ENCODE peak calls at places on chromosome 12, in four cellular contexts. L is HepG2, W is sigmoid colon, Q is epithelial cell of proximal tubule. J is an unnamed sample.

GRCh38 chr12:57148469-57149308 is 1.3 kb upstream of the LRP1-AS start:
- DNase-seq in L (peak; percentile 73), W (peak; percentile 92), Q (no peak), J (no peak)

GRCh38 chr12:72271741-72272661 is at the start of gene TRHDE:
- DNase-seq in L (no peak), W (peak; percentile 64), Q (no peak), J (no peak)

GRCh38 chr12:53103860-53104305 is 597 bp downstream of the SOAT2 start:
- DNase-seq in L (peak; percentile 83), W (no peak), Q (no peak), J (no peak)

GRCh38 chr12:12718853-12719252 is 1.7 kb downstream of the CDKN1B start:
- DNase-seq in L (no peak), W (no peak), Q (no peak), J (no peak)

GRCh38 chr12:25829192-25829591 is 129.3 kb upstream of the RASSF8 start:
- DNase-seq in L (no peak), W (peak; percentile 84), Q (no peak), J (peak; percentile 96)

GRCh38 chr12:52014567-52015392 is 8.0 kb downstream of the TAMALIN start:
- DNase-seq in L (no peak), W (no peak), Q (no peak), J (no peak)

GRCh38 chr12:45833401-45833800 is 103.9 kb downstream of the ARID2 start:
- DNase-seq in L (peak; percentile 12), W (no peak), Q (no peak), J (no peak)

GRCh38 chr12:52230364-52231281 is 2.4 kb upstream of the KRT7 start:
- DNase-seq in L (no peak), W (peak; percentile 52), Q (no peak), J (no peak)

GRCh38 chr12:24363177-24363754 is 413.8 kb upstream of the SOX5 start:
- DNase-seq in L (no peak), W (no peak), Q (no peak), J (no peak)

GRCh38 chr12:40015360-40015759 is 90.5 kb downstream of the SLC2A13 start:
- DNase-seq in L (no peak), W (no peak), Q (no peak), J (no peak)

GRCh38 chr12:64826234-64826633 is 1.8 kb downstream of the TBC1D30 start:
- DNase-seq in L (no peak), W (no peak), Q (no peak), J (no peak)

GRCh38 chr12:2259368-2259767 is 206.6 kb downstream of the CACNA1C start:
- DNase-seq in L (no peak), W (no peak), Q (no peak), J (no peak)

GRCh38 chr12:4387607-4388006 is 8.1 kb upstream of the FGF23 start:
- DNase-seq in L (no peak), W (no peak), Q (no peak), J (no peak)

GRCh38 chr12:109999983-110000505 is 814 bp downstream of the ANKRD13A start:
- DNase-seq in L (no peak), W (no peak), Q (no peak), J (no peak)

GRCh38 chr12:41521872-41522379 is 333.8 kb downstream of the PDZRN4 start:
- DNase-seq in L (no peak), W (no peak), Q (peak; percentile 73), J (peak; percentile 86)

GRCh38 chr12:94193168-94193567 is 44.8 kb downstream of the PLXNC1 start:
- DNase-seq in L (no peak), W (no peak), Q (no peak), J (no peak)

GRCh38 chr12:20549115-20549719 is 145.9 kb upstream of the SLCO1C1 start:
- DNase-seq in L (peak; percentile 4), W (peak; percentile 64), Q (no peak), J (peak; percentile 11)

GRCh38 chr12:86660488-86661171 is 404.4 kb upstream of the MGAT4C start:
- DNase-seq in L (no peak), W (no peak), Q (peak; percentile 18), J (peak; percentile 84)

GRCh38 chr12:47824198-47824597 is 4.5 kb upstream of the HDAC7 start:
- DNase-seq in L (no peak), W (no peak), Q (no peak), J (no peak)

GRCh38 chr12:75587340-75588106 is 76.1 kb upstream of the KRR1 start:
- DNase-seq in L (no peak), W (no peak), Q (no peak), J (no peak)

GRCh38 chr12:128820723-128821432 is 2.9 kb downstream of the SLC15A4 start:
- DNase-seq in L (no peak), W (peak; percentile 74), Q (no peak), J (no peak)

GRCh38 chr12:129119537-129119936 is 266.3 kb downstream of the GLT1D1 start:
- DNase-seq in L (no peak), W (no peak), Q (no peak), J (no peak)

GRCh38 chr12:101809208-101809607 is 21.6 kb downstream of the GNPTAB start:
- DNase-seq in L (no peak), W (no peak), Q (no peak), J (no peak)

GRCh38 chr12:42589465-42590323 is at the start of gene PRICKLE1:
- DNase-seq in L (no peak), W (peak; percentile 67), Q (no peak), J (no peak)

GRCh38 chr12:56987551-56988053 is 18.7 kb downstream of the ZBTB39 start:
- DNase-seq in L (peak; percentile 46), W (peak; percentile 92), Q (no peak), J (peak; percentile 23)

GRCh38 chr12:989751-990278 is 1.2 kb upstream of the ERC1 start:
- DNase-seq in L (peak; percentile 66), W (peak; percentile 67), Q (no peak), J (peak; percentile 52)

GRCh38 chr12:57182918-57183575 is 33.5 kb upstream of the NXPH4 start:
- DNase-seq in L (peak; percentile 39), W (peak; percentile 88), Q (no peak), J (no peak)

GRCh38 chr12:126093911-126094310 is 1028.7 kb downstream of the AACS start:
- DNase-seq in L (no peak), W (no peak), Q (no peak), J (peak; percentile 3)

GRCh38 chr12:49389092-49389703 is 21.9 kb downstream of the SPATS2 start:
- DNase-seq in L (no peak), W (no peak), Q (no peak), J (no peak)

GRCh38 chr12:15634010-15634676 is 155.0 kb downstream of the EPS8 start:
- DNase-seq in L (no peak), W (no peak), Q (no peak), J (no peak)

GRCh38 chr12:11170810-11171144 is 217 bp upstream of the SMIM10L1 start:
- DNase-seq in L (no peak), W (no peak), Q (peak; percentile 9), J (no peak)

GRCh38 chr12:113063396-113064350 is 7.1 kb downstream of the DTX1 start:
- DNase-seq in L (no peak), W (no peak), Q (no peak), J (no peak)

GRCh38 chr12:113064395-113065125 is 8.0 kb downstream of the DTX1 start:
- DNase-seq in L (no peak), W (no peak), Q (no peak), J (no peak)

GRCh38 chr12:113062502-113063395 is 6.2 kb downstream of the DTX1 start:
- DNase-seq in L (no peak), W (no peak), Q (no peak), J (no peak)

GRCh38 chr12:113066806-113067400 is 10.4 kb downstream of the DTX1 start:
- DNase-seq in L (no peak), W (no peak), Q (no peak), J (no peak)

DNA sequence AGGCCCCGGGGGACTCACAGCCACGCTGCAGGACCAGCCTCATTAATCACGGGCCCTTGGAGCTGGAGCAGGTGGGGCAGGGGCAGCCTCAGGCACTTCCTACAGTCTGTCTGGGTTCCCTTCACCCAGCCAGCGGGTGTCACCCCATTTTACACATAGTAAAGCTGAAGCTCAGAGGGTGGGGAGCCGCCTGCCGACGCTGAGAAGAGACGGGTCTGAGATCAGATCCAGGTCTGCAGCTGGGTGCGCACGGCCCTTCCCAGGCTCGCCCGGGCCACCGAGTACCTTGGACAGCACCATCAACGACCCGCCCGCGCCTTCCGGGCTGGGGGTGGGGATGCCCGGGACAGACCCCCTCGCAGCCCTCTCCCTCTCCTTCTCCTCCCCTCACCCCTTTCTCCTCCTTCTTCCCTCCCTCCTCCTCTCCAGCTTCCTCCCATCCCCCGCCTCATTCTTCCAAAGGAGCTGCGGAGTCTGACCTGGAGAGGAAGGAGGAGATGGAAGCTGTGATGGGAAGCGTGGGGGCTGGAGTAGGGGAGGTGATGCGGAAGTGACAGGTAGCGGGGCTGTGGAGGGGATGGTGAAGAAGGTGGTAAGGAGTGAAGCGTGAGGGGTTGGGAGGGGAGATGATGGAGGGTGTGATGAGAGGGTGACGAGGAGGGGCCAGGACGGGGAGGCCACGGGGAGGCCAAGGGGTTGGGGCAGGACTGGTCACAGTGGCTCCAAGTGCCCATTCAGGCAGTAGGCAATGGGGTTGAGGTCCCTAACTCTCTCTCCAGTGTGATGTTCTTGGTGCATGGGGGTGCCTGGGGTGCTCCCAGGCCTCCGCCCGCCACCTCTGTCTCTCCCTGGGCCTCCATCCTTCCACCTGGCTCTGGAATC is 8.8 kb downstream of the DTX1 start:
- DNase-seq in L (no peak), W (no peak), Q (no peak), J (no peak)
- H3K4me3 ChIP-seq in L (no peak overlapping the region), W (no peak overlapping the region), Q (no peak overlapping the region), J (no peak overlapping the region)

DNA sequence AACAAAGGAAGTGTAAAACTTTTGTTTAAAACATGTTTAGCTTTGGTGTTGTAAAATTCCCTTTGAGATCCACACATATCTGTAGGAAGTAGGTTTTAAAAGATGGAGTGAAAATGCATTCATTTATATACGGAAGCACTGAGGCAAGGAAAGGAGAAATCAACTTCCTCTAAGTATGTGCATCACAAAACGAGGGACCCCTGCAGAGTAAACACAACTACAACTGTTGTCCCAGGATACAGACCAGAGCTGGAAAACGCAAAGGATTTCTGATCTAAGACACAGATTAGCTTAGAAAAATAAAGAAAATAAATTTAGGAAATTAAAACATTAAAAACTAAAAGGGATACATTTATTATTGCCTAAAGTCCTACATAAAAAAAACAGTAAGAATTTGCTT is 297.6 kb downstream of the MED13L start:
- DNase-seq in L (no peak), W (no peak), Q (no peak), J (no peak)
- H3K4me3 ChIP-seq in L (no peak overlapping the region), W (no peak overlapping the region), Q (no peak overlapping the region), J (no peak overlapping the region)

GRCh38 chr12:96048392-96048969 is 13.1 kb upstream of the LTA4H start:
- DNase-seq in L (peak; percentile 42), W (no peak), Q (no peak), J (no peak)
- H3K4me3 ChIP-seq in L (no peak overlapping the region), W (no peak overlapping the region), Q (no peak overlapping the region), J (no peak overlapping the region)

GRCh38 chr12:6201775-6202292 is 1.6 kb downstream of the CD9 start:
- DNase-seq in L (no peak), W (no peak), Q (no peak), J (no peak)
- H3K4me3 ChIP-seq in L (no peak overlapping the region), W (peak overlapping the region; percentile 100), Q (peak overlapping the region; percentile 75), J (no peak overlapping the region)

J was measured in skeletal muscle cell.